ENCODE peak calls at places on chromosomes 1 and 21, in six cellular contexts. H is pancreas, U is adipocyte, Y is GM23248, P is HAP-1, M is body of pancreas. N is an unnamed sample. For H3K27me3, the result is how much of the 10 kb centered on the place peaks cover.

GRCh38 chr1:103529746-103530145 is 4.2 kb downstream of the RNPC3 start:
- DNase-seq in U (no peak), M (peak), P (no peak), H (peak), Y (peak), N (no peak)

GRCh38 chr21:38852708-38853107 is 47.0 kb downstream of the ETS2 start:
- DNase-seq in Y (no peak), U (no peak), M (no peak), H (no peak), P (no peak), N (no peak)

GRCh38 chr1:118154220-118154619 is 30.8 kb downstream of the SPAG17 start:
- DNase-seq in P (peak), U (no peak), M (no peak), Y (peak), H (no peak), N (no peak)

GRCh38 chr1:17400725-17401341 is 28.8 kb downstream of the PADI6 start:
- DNase-seq in H (no peak), M (no peak), U (no peak), P (no peak), Y (no peak), N (no peak)

GRCh38 chr1:2816786-2817185 is 15.3 kb upstream of the TTC34 start:
- DNase-seq in U (no peak), H (no peak), P (no peak), Y (no peak), M (no peak), N (no peak)

GRCh38 chr1:81498370-81499184 is 302.2 kb upstream of the ADGRL2 start:
- DNase-seq in P (no peak), Y (no peak), M (no peak), H (no peak), U (peak), N (no peak)

GRCh38 chr1:28112388-28113311 is 24.2 kb upstream of the EYA3 start:
- DNase-seq in U (no peak), M (no peak), P (no peak), H (no peak), Y (peak), N (peak)

GRCh38 chr21:33286600-33287456 is 20.7 kb downstream of the IL10RB start:
- DNase-seq in P (peak), M (peak), H (no peak), U (peak), Y (peak), N (peak)

GRCh38 chr1:59701376-59701775 is 113.4 kb upstream of the HOOK1 start:
- DNase-seq in P (no peak), H (no peak), Y (peak), M (no peak), U (peak), N (no peak)

GRCh38 chr1:44941424-44942324 is 44.7 kb downstream of the EIF2B3 start:
- DNase-seq in Y (no peak), M (no peak), H (no peak), U (no peak), P (no peak), N (no peak)

GRCh38 chr1:185412385-185413074 is 95.5 kb upstream of the IVNS1ABP start:
- DNase-seq in H (no peak), U (no peak), P (no peak), M (no peak), Y (no peak), N (peak)

GRCh38 chr1:93753766-93754763 is 72.4 kb upstream of the BCAR3 start:
- DNase-seq in Y (peak), M (no peak), H (no peak), P (no peak), U (peak), N (peak)

GRCh38 chr1:29504266-29504665 is 267.9 kb downstream of the PTPRU start:
- DNase-seq in Y (peak), H (no peak), M (no peak), U (peak), P (peak), N (no peak)

GRCh38 chr21:35614412-35614901 is 445.9 kb downstream of the SETD4 start:
- DNase-seq in M (no peak), P (no peak), H (no peak), U (peak), Y (peak), N (no peak)

GRCh38 chr1:14071581-14071980 is 371.6 kb downstream of the PRDM2 start:
- DNase-seq in U (no peak), M (no peak), Y (no peak), H (no peak), P (no peak), N (no peak)

GRCh38 chr1:6427445-6428390 is 3.1 kb downstream of the ESPN start:
- DNase-seq in Y (no peak), P (no peak), U (no peak), H (peak), M (peak), N (no peak)

GRCh38 chr1:8061210-8061609 is 35.1 kb upstream of the ERRFI1 start:
- DNase-seq in U (peak), M (peak), H (no peak), Y (peak), P (no peak), N (no peak)

GRCh38 chr1:33784876-33785275 is 79.0 kb upstream of the HMGB4 start:
- DNase-seq in P (no peak), U (no peak), Y (no peak), H (no peak), M (no peak), N (no peak)
- H3K27me3 ChIP-seq in P (under half), U (under half), Y (under half), H (under half), M (under half), N (under half)

DNA sequence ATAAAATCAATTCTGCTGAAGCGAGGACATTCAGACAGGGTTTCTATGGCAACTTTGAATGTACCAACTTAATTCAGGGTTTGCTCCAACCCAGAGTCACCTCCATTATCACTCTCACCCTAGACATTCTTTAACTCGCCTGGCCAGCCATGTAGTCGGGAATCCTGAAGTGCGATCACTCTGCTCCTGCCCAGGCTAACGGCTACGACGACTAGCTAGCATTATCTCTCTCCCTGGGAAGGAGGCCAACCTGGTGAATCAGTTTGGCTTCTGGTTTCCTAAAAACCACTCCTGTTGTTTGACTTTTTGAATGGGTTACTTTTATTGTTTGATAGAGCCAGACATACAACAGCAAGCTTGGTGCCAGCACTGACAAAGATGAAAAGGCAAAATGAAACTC is 38.9 kb upstream of the ZBTB18 start:
- DNase-seq in M (no peak), H (no peak), P (no peak), Y (peak), U (peak), N (no peak)
- H3K27me3 ChIP-seq in M (under half), H (under half), P (under half), Y (under half), U (under half), N (under half)

GRCh38 chr1:39696448-39696847 is 5.2 kb upstream of the HPCAL4 start:
- DNase-seq in U (no peak), P (no peak), H (no peak), Y (no peak), M (no peak), N (no peak)
- H3K27me3 ChIP-seq in U (half or more), P (under half), H (under half), Y (half or more), M (under half), N (under half)

DNA sequence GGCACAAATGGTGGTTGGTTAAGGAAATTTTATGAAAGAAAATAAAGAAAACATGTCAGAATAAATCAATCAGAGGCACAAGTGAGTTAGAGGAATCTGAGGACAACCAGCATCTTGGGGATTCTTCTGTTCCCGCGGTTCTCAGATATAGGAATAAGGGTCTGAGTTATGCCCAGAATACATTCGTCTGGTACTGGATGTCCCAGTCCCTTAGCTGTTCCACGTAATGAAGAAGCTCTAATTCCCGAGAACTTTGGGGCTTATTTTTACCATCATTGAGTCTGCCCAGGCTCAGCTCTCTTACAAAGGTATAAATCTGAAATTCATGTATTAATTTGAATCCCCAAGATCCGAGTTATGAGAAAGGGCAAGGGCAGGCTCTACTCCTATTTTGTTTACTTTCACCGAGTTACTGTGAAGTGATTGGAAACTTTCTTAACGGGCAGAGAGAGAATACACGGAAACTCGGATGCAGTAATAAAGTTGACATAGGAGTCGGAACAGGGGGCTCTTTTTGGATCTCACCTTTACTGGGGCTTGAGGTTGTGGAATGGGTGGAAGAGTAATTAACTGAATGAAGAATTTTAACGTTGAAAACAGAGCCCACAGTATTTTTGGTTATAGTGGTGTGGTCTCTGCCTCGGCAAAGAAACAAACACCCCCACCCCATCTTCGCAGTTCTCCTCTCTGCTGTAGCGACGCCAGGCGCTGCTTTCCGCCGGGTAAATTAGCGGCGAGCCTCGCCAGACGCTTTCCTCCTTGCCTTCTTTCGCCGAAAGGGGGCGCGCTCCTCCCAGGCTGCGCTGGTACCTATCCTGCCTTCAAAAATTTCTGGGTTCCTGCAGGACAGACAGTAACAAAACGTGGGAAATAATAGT is 7.1 kb downstream of the PRRX1 start:
- DNase-seq in P (no peak), H (peak), Y (peak), U (peak), M (no peak), N (peak)
- H3K27me3 ChIP-seq in P (under half), H (under half), Y (under half), U (under half), M (under half), N (under half)

GRCh38 chr1:66176012-66176715 is 357.8 kb upstream of the SGIP1 start:
- DNase-seq in P (no peak), Y (peak), U (no peak), M (no peak), H (no peak), N (no peak)
- H3K27me3 ChIP-seq in P (under half), Y (under half), U (under half), M (under half), H (under half), N (under half)

DNA sequence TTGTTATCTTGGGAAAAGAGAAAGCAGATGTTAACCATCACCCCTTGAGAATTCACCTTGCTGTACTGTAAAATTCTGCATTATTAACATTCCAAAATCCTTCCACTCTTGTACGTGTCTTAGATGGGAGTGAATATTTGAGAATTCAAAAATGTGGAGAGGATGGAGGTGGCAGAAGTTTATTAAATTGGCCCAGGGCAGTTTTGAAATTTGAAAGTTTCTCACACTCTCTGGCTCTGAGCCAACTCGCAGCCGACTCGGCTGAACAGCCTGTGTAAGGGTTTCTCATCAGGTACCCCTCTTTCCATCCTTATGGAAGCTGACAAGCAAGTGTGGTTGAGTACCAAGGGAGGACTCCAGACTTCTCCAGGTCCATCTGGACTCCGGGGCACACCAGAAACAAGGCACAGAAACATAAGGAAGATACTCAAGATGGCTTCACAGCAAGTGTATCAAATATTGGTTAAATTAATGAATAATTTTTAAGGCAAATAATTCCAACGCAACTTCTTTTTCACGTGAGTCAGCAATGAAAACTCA is 45.1 kb downstream of the RRAGC start:
- DNase-seq in Y (no peak), U (no peak), H (no peak), P (no peak), M (no peak), N (no peak)
- H3K27me3 ChIP-seq in Y (half or more), U (half or more), H (under half), P (half or more), M (under half), N (under half)

DNA sequence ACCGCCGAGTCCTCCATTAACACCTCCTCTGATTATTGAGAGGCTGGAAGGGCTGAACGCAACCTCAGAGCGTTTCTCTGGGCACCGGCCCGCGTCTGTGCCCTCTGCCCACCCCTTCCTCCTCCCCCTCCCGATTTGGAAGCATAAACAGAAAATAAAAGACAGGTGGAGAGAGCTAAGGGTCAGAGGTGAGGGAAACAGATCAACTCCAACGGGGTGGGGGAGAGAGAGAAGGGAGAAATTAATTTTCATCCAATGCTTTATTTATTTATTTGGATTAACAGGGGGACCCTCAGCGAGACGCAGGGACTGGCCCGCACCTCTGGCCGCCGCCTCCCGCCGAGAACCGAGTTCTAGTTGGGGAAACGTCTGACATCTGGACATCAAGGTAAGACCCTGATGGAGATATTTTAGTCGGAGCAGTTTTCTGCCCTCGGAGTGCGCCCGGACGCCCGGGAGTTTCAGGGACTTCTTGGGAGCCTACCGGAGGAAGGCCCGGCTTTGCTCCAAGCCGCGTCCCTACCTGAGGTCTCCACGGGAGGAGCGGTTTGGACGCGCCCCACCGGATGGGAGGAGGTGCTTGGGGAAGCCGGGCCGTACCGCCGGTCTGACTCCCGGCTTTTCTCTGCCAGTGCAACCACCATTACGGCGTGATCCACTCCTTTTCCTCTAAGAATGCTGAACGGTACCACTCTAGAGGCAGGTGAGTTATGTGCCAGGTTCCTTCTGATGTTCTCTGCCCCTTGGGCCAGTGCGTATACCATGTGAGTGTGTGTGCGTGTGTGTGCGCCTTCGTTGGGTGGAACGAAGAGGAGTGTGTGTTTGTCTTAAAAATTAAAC is 5.1 kb upstream of the LHX9 start:
- DNase-seq in Y (no peak), P (no peak), H (no peak), U (no peak), M (no peak), N (no peak)
- H3K27me3 ChIP-seq in Y (half or more), P (under half), H (under half), U (half or more), M (under half), N (half or more)

DNA sequence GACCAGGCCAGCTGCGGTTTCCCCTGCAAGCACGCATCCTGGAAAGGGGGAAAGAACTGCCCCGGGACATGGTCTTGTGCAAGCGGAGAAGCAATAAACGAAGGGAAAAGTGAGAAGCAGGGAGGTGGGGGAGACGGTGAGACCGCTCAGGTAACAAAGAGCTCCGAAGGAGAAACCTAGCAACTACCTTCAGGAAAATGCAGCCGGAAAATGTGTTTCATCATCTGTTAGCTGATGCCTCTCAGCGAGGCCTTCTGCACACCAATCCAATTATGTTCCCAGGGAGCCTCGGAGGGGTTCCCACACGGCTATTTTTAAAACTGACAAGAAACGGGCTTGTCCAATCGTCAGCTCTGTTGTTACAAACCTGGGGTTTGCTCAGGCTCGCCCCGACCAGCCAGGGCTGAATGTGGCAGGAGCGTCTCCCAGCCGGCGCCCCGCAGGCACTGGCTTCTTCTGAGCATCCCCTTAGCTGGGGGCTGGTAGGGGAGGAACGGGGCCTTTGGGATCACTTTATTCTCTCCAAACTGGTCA is 3.4 kb downstream of the RIPK4 start:
- DNase-seq in Y (no peak), H (no peak), M (no peak), U (no peak), P (no peak), N (no peak)
- H3K27me3 ChIP-seq in Y (under half), H (under half), M (under half), U (half or more), P (under half), N (under half)

DNA sequence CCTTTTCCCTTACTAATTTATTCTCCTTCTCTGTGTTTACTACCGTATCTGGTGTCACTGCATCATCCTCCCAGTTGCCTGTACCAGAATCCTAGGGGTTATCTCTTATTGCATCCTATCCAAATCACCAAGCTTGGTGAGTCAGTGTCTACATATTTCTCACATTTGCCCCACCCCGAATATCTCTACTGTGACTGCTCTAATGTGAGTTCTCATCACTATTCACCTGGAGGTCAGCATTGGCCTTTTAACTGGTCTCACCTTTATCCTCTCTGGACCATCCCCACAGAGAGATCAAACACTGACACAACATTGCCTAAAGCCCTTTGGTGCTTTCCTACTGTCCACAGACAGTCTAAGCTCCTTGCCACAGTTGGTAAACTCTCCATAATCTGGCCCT is 45.7 kb upstream of the ZNF648 start:
- DNase-seq in U (no peak), P (no peak), Y (no peak), H (no peak), M (no peak), N (no peak)
- H3K27me3 ChIP-seq in U (under half), P (under half), Y (under half), H (under half), M (under half), N (under half)